ENCODE peak calls at places on chromosome 2, in five cellular contexts. One of them, this sample, is unnamed.

GRCh38 chr2:151251012-151251411 is 10.7 kb downstream of the RBM43 start:
- DNase-seq in stimulated activated CD8-positive, alpha-beta memory T cell treated with anti-CD3 and anti-CD28 coated beads, Interleukin-2, amount 100 ng/mL, for 48 hours: no peak
- DNase-seq in GM04503: peak; percentile 66
- DNase-seq in foreskin fibroblast: peak; percentile 67
- DNase-seq in sciatic nerve: no peak
- DNase-seq in this sample: no peak

GRCh38 chr2:53998834-53999233 is 28.0 kb upstream of the PSME4 start:
- DNase-seq in sciatic nerve: no peak
- DNase-seq in GM04503: no peak
- DNase-seq in foreskin fibroblast: no peak
- DNase-seq in stimulated activated CD8-positive, alpha-beta memory T cell treated with anti-CD3 and anti-CD28 coated beads, Interleukin-2, amount 100 ng/mL, for 48 hours: no peak
- DNase-seq in this sample: no peak

GRCh38 chr2:178825183-178825582 is 18.0 kb upstream of the TTN start:
- DNase-seq in foreskin fibroblast: peak; percentile 50
- DNase-seq in stimulated activated CD8-positive, alpha-beta memory T cell treated with anti-CD3 and anti-CD28 coated beads, Interleukin-2, amount 100 ng/mL, for 48 hours: no peak
- DNase-seq in sciatic nerve: no peak
- DNase-seq in GM04503: no peak
- DNase-seq in this sample: no peak

GRCh38 chr2:11508279-11508678 is 25.6 kb upstream of the GREB1 start:
- DNase-seq in foreskin fibroblast: no peak
- DNase-seq in sciatic nerve: no peak
- DNase-seq in GM04503: no peak
- DNase-seq in stimulated activated CD8-positive, alpha-beta memory T cell treated with anti-CD3 and anti-CD28 coated beads, Interleukin-2, amount 100 ng/mL, for 48 hours: no peak
- DNase-seq in this sample: no peak

GRCh38 chr2:222993920-222994650 is 57.9 kb upstream of the KCNE4 start:
- DNase-seq in stimulated activated CD8-positive, alpha-beta memory T cell treated with anti-CD3 and anti-CD28 coated beads, Interleukin-2, amount 100 ng/mL, for 48 hours: no peak
- DNase-seq in GM04503: peak; percentile 94
- DNase-seq in foreskin fibroblast: peak; percentile 86
- DNase-seq in sciatic nerve: peak; percentile 87
- DNase-seq in this sample: no peak

GRCh38 chr2:96839288-96839874 is 4.4 kb downstream of the ANKRD23 start:
- DNase-seq in GM04503: no peak
- DNase-seq in sciatic nerve: no peak
- DNase-seq in foreskin fibroblast: no peak
- DNase-seq in stimulated activated CD8-positive, alpha-beta memory T cell treated with anti-CD3 and anti-CD28 coated beads, Interleukin-2, amount 100 ng/mL, for 48 hours: peak; percentile 70
- DNase-seq in this sample: no peak

GRCh38 chr2:217249490-217250451 is 389.9 kb upstream of the TNP1 start:
- DNase-seq in foreskin fibroblast: no peak
- DNase-seq in sciatic nerve: no peak
- DNase-seq in stimulated activated CD8-positive, alpha-beta memory T cell treated with anti-CD3 and anti-CD28 coated beads, Interleukin-2, amount 100 ng/mL, for 48 hours: no peak
- DNase-seq in GM04503: no peak
- DNase-seq in this sample: no peak

GRCh38 chr2:145158051-145158586 is 638.2 kb upstream of the ZEB2 start:
- DNase-seq in sciatic nerve: peak; percentile 70
- DNase-seq in stimulated activated CD8-positive, alpha-beta memory T cell treated with anti-CD3 and anti-CD28 coated beads, Interleukin-2, amount 100 ng/mL, for 48 hours: no peak
- DNase-seq in foreskin fibroblast: peak; percentile 87
- DNase-seq in GM04503: peak; percentile 81
- DNase-seq in this sample: no peak

GRCh38 chr2:54461251-54461650 is 5.1 kb downstream of the SPTBN1 start:
- DNase-seq in foreskin fibroblast: no peak
- DNase-seq in GM04503: peak; percentile 44
- DNase-seq in sciatic nerve: no peak
- DNase-seq in stimulated activated CD8-positive, alpha-beta memory T cell treated with anti-CD3 and anti-CD28 coated beads, Interleukin-2, amount 100 ng/mL, for 48 hours: no peak
- DNase-seq in this sample: no peak